ENCODE peak calls at places on chromosome 22, in nine cellular contexts. Z is HL-60, H is left ventricle myocardium inferior, W is fibroblast of lung, A is body of pancreas, L is kidney, B is fibroblast of pulmonary artery, S is AG09319, E is right lobe of liver. Y is an unnamed sample.

GRCh38 chr22:20400606-20401375 is 6.8 kb downstream of the ZNF74 start:
- DNase-seq in Z (no peak), H (no peak), W (no peak), A (no peak), L (peak; percentile 62), B (no peak), S (no peak), E (peak; percentile 40), Y (no peak)

GRCh38 chr22:30946354-30946753 is 22.2 kb downstream of the MORC2 start:
- DNase-seq in Z (no peak), H (no peak), W (no peak), A (no peak), L (no peak), B (no peak), S (no peak), E (no peak), Y (no peak)

GRCh38 chr22:22195265-22196017 is 49.1 kb upstream of the VPREB1 start:
- DNase-seq in Z (peak; percentile 72), H (no peak), W (peak; percentile 26), A (peak; percentile 81), L (no peak), B (peak; percentile 58), S (no peak), E (peak; percentile 82), Y (peak; percentile 70)

GRCh38 chr22:41341990-41342389 is 39.8 kb upstream of the TEF start:
- DNase-seq in Z (no peak), H (no peak), W (no peak), A (no peak), L (no peak), B (no peak), S (no peak), E (no peak), Y (no peak)

GRCh38 chr22:18976197-18976751 is 40.2 kb upstream of the PRODH start:
- DNase-seq in Z (no peak), H (no peak), W (no peak), A (peak; percentile 77), L (peak; percentile 34), B (no peak), S (no peak), E (no peak), Y (no peak)

GRCh38 chr22:19970479-19971275 is 29.1 kb upstream of the TXNRD2 start:
- DNase-seq in Z (no peak), H (peak; percentile 71), W (peak; percentile 35), A (peak; percentile 67), L (no peak), B (peak; percentile 64), S (no peak), E (peak; percentile 91), Y (peak; percentile 78)

GRCh38 chr22:35315855-35316745 is 16.4 kb downstream of the TOM1 start:
- DNase-seq in Z (no peak), H (peak; percentile 76), W (no peak), A (no peak), L (no peak), B (no peak), S (no peak), E (peak; percentile 72), Y (no peak)

GRCh38 chr22:36110306-36110791 is 50.2 kb downstream of the APOL3 start:
- DNase-seq in Z (no peak), H (no peak), W (peak; percentile 48), A (no peak), L (peak; percentile 49), B (peak; percentile 11), S (no peak), E (no peak), Y (no peak)

GRCh38 chr22:31940506-31940905 is 3.8 kb upstream of the YWHAH start:
- DNase-seq in Z (no peak), H (no peak), W (no peak), A (no peak), L (peak; percentile 28), B (no peak), S (no peak), E (no peak), Y (no peak)

GRCh38 chr22:23182289-23183106 is 2.2 kb downstream of the BCR start:
- DNase-seq in Z (no peak), H (no peak), W (peak; percentile 41), A (peak; percentile 22), L (no peak), B (no peak), S (no peak), E (no peak), Y (no peak)

GRCh38 chr22:36027960-36028645 is 521 bp downstream of the RBFOX2 start:
- DNase-seq in Z (no peak), H (no peak), W (no peak), A (peak; percentile 33), L (peak; percentile 85), B (no peak), S (no peak), E (peak; percentile 59), Y (peak; percentile 12)

GRCh38 chr22:19853879-19854777 is 546 bp downstream of the GNB1L start:
- DNase-seq in Z (no peak), H (no peak), W (no peak), A (peak; percentile 25), L (peak; percentile 58), B (peak; percentile 16), S (no peak), E (peak; percentile 47), Y (peak; percentile 36)

GRCh38 chr22:16987822-16988221 is 20.2 kb downstream of the GAB4 start:
- DNase-seq in Z (no peak), H (no peak), W (no peak), A (no peak), L (peak; percentile 49), B (no peak), S (no peak), E (no peak), Y (no peak)

GRCh38 chr22:47806894-47807293 is 1044.4 kb downstream of the TBC1D22A start:
- DNase-seq in Z (no peak), H (no peak), W (no peak), A (no peak), L (no peak), B (no peak), S (no peak), E (no peak), Y (no peak)

GRCh38 chr22:24843048-24843447 is 37.0 kb downstream of the SGSM1 start:
- DNase-seq in Z (no peak), H (no peak), W (no peak), A (no peak), L (no peak), B (peak; percentile 8), S (no peak), E (no peak), Y (no peak)

GRCh38 chr22:17890245-17890671 is 116.0 kb upstream of the BID start:
- DNase-seq in Z (no peak), H (no peak), W (no peak), A (no peak), L (no peak), B (no peak), S (no peak), E (no peak), Y (no peak)

GRCh38 chr22:17997456-17997855 is 26.9 kb downstream of the MICAL3 start:
- DNase-seq in Z (no peak), H (no peak), W (peak; percentile 57), A (no peak), L (no peak), B (no peak), S (no peak), E (no peak), Y (no peak)

DNA sequence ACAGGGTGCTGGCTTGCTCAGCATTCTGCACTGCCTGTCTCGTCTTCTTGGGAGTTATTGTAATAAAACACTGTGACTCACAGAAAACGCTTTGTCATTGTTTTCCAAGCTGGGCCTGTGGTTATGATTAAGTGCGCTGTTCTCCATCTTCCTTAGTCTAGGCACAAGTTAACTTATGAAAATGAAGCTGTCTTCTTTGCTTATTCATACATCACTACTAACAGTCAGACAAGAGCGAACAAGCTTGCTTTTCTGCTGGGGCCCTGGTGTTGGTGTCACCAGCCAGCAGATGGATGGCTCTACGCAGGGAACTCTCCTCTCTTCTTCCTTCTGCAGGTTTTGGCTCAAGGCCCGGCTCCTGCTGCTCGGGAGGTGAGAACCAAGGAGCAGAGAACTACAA is 380.1 kb upstream of the SYN3 start:
- DNase-seq in Z (no peak), H (no peak), W (peak; percentile 96), A (no peak), L (no peak), B (peak; percentile 78), S (peak; percentile 37), E (no peak), Y (no peak)
- TF ChIP-seq CTCF in Z (no peak), H (no peak), W (no peak), A (no peak), L (no peak), B (no peak), S (no peak), E (no peak), Y (no peak)

DNA sequence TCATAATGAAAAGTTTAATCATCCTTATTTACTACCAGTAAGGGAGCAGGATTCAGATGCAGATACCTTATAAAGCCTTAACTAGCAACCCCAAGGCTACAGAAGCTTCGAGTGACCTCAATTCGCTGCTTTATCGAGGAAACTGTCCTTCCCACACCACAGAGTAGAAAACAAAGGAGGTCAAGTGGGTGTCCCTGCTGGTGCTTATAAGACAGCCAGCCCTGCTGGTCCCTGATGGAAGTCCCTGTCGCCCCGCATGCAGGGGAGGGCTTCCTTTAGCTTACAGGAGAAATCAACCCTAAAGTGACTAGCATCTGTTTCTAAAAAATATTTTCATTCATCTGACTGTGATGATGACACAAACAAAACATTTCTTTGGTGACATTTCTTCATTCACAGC is 7.3 kb downstream of the MN1 start:
- DNase-seq in Z (no peak), H (no peak), W (no peak), A (no peak), L (peak; percentile 13), B (no peak), S (no peak), E (no peak), Y (no peak)
- TF ChIP-seq CTCF in Z (no peak), H (no peak), W (no peak), A (no peak), L (no peak), B (no peak), S (no peak), E (no peak), Y (no peak)

GRCh38 chr22:46392137-46392844 is 56.8 kb downstream of the TRMU start:
- DNase-seq in Z (no peak), H (no peak), W (no peak), A (no peak), L (peak; percentile 60), B (no peak), S (no peak), E (no peak), Y (no peak)
- TF ChIP-seq CTCF in Z (no peak), H (no peak), W (no peak), A (no peak), L (no peak), B (no peak), S (no peak), E (no peak), Y (no peak)

DNA sequence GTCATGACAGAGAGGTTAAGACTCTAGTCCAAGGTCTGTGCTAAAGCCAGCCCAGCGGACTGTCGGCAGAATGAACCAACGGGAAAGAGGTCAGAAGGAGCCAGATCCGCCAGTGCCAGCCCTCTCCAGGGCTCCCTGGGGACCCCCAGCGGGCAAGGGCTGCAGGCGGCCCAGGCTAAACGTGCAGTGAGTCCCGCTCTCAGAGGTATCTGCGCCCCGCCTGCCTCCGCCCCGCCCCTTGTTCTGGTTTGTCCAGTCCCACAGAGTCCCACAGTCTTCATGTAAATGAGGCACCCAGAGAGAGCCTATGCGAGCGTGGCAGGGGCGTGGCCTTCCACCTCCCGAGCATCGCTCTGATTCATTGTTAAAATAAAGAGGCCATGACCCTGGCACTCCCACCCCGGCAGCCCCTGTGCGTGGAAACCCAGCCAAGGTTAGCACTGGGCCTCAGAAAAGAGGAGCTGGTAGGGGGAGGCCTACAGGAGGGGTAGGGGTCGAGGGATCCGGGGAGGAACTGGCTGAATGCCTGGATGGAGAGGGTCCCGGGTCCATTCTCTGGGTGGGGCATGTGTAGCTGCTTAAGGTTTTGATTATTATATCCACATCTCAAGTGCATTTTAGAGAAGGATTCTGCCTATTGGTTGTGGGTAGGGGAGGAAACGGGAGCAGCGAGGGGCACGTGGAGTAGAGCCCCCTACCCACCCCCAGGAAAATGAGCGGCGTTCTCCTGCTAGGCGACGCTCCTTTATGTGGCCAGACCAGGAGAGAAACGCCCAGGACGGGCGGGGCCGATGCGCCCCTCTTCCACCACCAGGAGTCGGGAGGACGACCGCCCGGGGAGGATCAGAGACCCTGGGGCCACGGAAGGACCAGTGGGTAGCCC is at the start of gene TRIOBP:
- DNase-seq in Z (no peak), H (peak; percentile 96), W (peak; percentile 93), A (peak; percentile 96), L (peak; percentile 97), B (peak; percentile 93), S (peak; percentile 79), E (peak; percentile 76), Y (peak; percentile 95)
- TF ChIP-seq CTCF in Z (no peak), H (peak; percentile 58), W (peak; percentile 57), A (peak; percentile 31), L (no peak), B (peak; percentile 40), S (peak; percentile 50), E (peak; percentile 33), Y (peak; percentile 63)

Y was measured in neural crest cell.